ENCODE peak calls at places on chromosomes 13 and 19, in four cellular contexts. U is WTC11, A is HEK293T, K is HCT116. H is an unnamed sample.
A peak's percentile ranks its signal among the peaks of the same experiment; 100 is the strongest.

GRCh38 chr13:62643007-62643483 is 1227.4 kb upstream of the PCDH20 start:
- DNase-seq in U (no peak), A (no peak), K (peak; percentile 98), H (peak; percentile 5)

GRCh38 chr19:45419396-45419795 is 4.3 kb downstream of the ERCC1 start:
- DNase-seq in U (no peak), A (no peak), K (no peak), H (no peak)

GRCh38 chr13:49308104-49308875 is 60.6 kb downstream of the CDADC1 start:
- DNase-seq in U (no peak), A (no peak), K (no peak), H (peak; percentile 63)

GRCh38 chr13:33235078-33235477 is 50.5 kb downstream of the STARD13 start:
- DNase-seq in U (no peak), A (no peak), K (no peak), H (peak; percentile 71)

GRCh38 chr13:66556306-66556705 is 673.8 kb downstream of the PCDH9 start:
- DNase-seq in U (no peak), A (no peak), K (no peak), H (no peak)

GRCh38 chr13:50094615-50095293 is 79.5 kb downstream of the KCNRG start:
- DNase-seq in U (no peak), A (no peak), K (no peak), H (no peak)

GRCh38 chr13:96091164-96091931 is 1.4 kb downstream of the HS6ST3 start:
- DNase-seq in U (peak; percentile 53), A (peak; percentile 32), K (no peak), H (no peak)

GRCh38 chr13:110617326-110618072 is 2.2 kb downstream of the NAXD start:
- DNase-seq in U (no peak), A (no peak), K (no peak), H (peak; percentile 43)

GRCh38 chr13:24264976-24265375 is 44.4 kb upstream of the C1QTNF9 start:
- DNase-seq in U (no peak), A (no peak), K (no peak), H (no peak)

GRCh38 chr19:41929536-41930071 is 1.4 kb upstream of the ERFL start:
- DNase-seq in U (no peak), A (no peak), K (no peak), H (no peak)
- TF ChIP-seq SP1 in U (no peak), A (no peak), K (no peak), H (no peak)

DNA sequence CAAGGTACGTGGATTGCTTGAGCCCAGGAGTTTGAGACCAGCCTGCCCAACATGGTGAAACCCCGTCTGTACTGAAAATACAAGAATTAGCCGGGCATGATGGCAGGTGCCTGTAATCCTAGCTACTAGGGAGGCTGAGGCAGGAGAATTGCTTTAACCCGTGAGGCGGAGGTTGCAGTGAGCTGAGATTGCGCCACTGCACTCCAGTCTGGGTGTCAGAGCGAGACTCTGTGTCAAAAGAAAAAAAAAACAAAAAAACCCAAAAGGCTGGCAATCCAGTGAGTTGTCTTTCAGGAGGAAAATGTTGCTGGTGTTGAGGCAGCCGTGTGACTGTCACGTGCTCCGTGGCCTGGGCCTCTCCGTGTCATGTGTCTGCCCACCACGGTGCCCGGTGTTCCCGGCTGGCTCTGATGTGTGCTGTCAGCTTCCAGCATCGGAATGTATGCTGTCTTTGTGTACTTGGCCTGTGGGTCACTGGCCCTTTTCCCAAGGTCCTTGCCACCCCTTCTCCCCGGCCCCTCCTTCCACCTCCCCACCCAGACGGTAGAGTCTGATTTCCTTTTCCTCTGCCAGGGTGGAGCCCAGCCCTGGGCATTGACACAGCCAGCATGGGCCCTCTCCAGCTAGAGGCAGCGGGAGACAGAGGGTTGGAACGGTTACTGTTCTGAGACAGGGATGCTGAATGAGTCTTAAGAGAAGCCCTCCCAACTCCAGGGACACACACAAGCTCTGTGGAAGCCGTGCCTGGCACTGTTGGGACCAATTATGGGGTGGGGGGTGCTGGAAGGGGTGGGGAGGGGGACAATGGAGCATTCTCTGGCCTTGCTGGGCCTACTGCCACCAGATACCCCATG is 7.2 kb upstream of the TUBB4A start:
- DNase-seq in U (no peak), A (no peak), K (no peak), H (peak; percentile 81)
- TF ChIP-seq SP1 in U (no peak), A (no peak), K (no peak), H (no peak)

GRCh38 chr19:4686700-4687099 is 16.6 kb upstream of the MYDGF start:
- DNase-seq in U (no peak), A (no peak), K (no peak), H (no peak)
- TF ChIP-seq SP1 in U (no peak), A (no peak), K (no peak), H (no peak)

DNA sequence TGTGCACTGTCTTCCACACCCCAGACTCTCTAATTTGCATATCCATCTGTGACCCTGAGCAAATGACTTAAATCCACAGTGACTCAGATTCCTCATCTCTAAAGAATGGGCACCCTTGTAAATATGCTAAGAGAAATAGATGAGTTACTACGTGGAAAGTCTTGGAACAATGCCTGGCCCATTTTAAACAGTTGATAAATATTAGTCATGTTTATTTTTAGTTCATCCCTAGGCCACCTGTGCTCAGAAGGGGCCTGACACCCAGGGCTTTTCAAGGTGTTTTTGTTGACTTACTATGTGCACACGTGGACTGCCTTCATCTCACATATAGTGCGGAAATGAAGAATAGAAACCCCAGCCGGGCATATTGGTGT is 806 bp upstream of the PTPRH start:
- DNase-seq in U (no peak), A (no peak), K (peak; percentile 88), H (peak; percentile 91)
- TF ChIP-seq SP1 in U (no peak), A (no peak), K (peak; percentile 89), H (no peak)

H was measured in HepG2.